ENCODE peak calls at places on chromosomes 11 and 22, in seven cellular contexts. One of them, this sample, is unnamed.

GRCh38 chr11:3939651-3940190 is 84.3 kb downstream of the STIM1 start:
- DNase-seq in WTC11: no peak
- DNase-seq in HCT116: no peak
- DNase-seq in lung: no peak
- DNase-seq in NCI-H460: no peak
- DNase-seq in left colon: no peak
- DNase-seq in NCI-H446 treated with DMSO at 0.1 percent for 48 hours: no peak
- DNase-seq in this sample: no peak

GRCh38 chr11:128201801-128202200 is 385.6 kb downstream of the ETS1 start:
- DNase-seq in WTC11: no peak
- DNase-seq in HCT116: no peak
- DNase-seq in lung: no peak
- DNase-seq in NCI-H460: no peak
- DNase-seq in left colon: no peak
- DNase-seq in NCI-H446 treated with DMSO at 0.1 percent for 48 hours: no peak
- DNase-seq in this sample: no peak

GRCh38 chr11:74926304-74927030 is 22.4 kb downstream of the XRRA1 start:
- DNase-seq in WTC11: no peak
- DNase-seq in HCT116: no peak
- DNase-seq in lung: no peak
- DNase-seq in NCI-H460: no peak
- DNase-seq in left colon: no peak
- DNase-seq in NCI-H446 treated with DMSO at 0.1 percent for 48 hours: no peak
- DNase-seq in this sample: no peak

GRCh38 chr11:15201586-15201985 is 86.9 kb downstream of the INSC start:
- DNase-seq in WTC11: no peak
- DNase-seq in HCT116: no peak
- DNase-seq in lung: no peak
- DNase-seq in NCI-H460: no peak
- DNase-seq in left colon: no peak
- DNase-seq in NCI-H446 treated with DMSO at 0.1 percent for 48 hours: no peak
- DNase-seq in this sample: no peak

GRCh38 chr11:1031121-1031899 is 5.2 kb downstream of the MUC6 start:
- DNase-seq in WTC11: no peak
- DNase-seq in HCT116: no peak
- DNase-seq in lung: no peak
- DNase-seq in NCI-H460: no peak
- DNase-seq in left colon: no peak
- DNase-seq in NCI-H446 treated with DMSO at 0.1 percent for 48 hours: no peak
- DNase-seq in this sample: no peak

GRCh38 chr22:29306175-29306829 is at the start of gene GAS2L1:
- DNase-seq in WTC11: peak
- DNase-seq in HCT116: peak
- DNase-seq in lung: peak
- DNase-seq in NCI-H460: peak
- DNase-seq in left colon: peak
- DNase-seq in NCI-H446 treated with DMSO at 0.1 percent for 48 hours: peak
- DNase-seq in this sample: no peak

GRCh38 chr11:113305440-113306336 is 8.7 kb upstream of the TTC12 start:
- DNase-seq in WTC11: peak
- DNase-seq in HCT116: peak
- DNase-seq in lung: peak
- DNase-seq in NCI-H460: peak
- DNase-seq in left colon: peak
- DNase-seq in NCI-H446 treated with DMSO at 0.1 percent for 48 hours: peak
- DNase-seq in this sample: no peak

GRCh38 chr11:32586576-32587190 is 3.1 kb downstream of the EIF3M start:
- DNase-seq in WTC11: no peak
- DNase-seq in HCT116: peak
- DNase-seq in lung: no peak
- DNase-seq in NCI-H460: peak
- DNase-seq in left colon: no peak
- DNase-seq in NCI-H446 treated with DMSO at 0.1 percent for 48 hours: no peak
- DNase-seq in this sample: no peak

GRCh38 chr11:16632295-16633200 is 105.9 kb upstream of the C11orf58 start:
- DNase-seq in WTC11: no peak
- DNase-seq in HCT116: peak
- DNase-seq in lung: no peak
- DNase-seq in NCI-H460: no peak
- DNase-seq in left colon: no peak
- DNase-seq in NCI-H446 treated with DMSO at 0.1 percent for 48 hours: no peak
- DNase-seq in this sample: no peak

GRCh38 chr22:20380486-20380885 is 13.5 kb upstream of the ZNF74 start:
- DNase-seq in WTC11: no peak
- DNase-seq in HCT116: no peak
- DNase-seq in lung: no peak
- DNase-seq in NCI-H460: no peak
- DNase-seq in left colon: no peak
- DNase-seq in NCI-H446 treated with DMSO at 0.1 percent for 48 hours: no peak
- DNase-seq in this sample: no peak